ENCODE peak calls at places on chromosome 10, in ten cellular contexts. I, Q, N, T, X, P, D, M, F and B are unnamed samples.

GRCh38 chr10:71769279-71769823 is 4.0 kb downstream of the VSIR start:
- DNase-seq in I (peak; percentile 85), Q (peak; percentile 87), N (no peak), T (no peak), X (no peak), P (no peak), D (no peak), M (no peak), F (peak; percentile 31), B (no peak)

GRCh38 chr10:107687702-107688101 is 523.2 kb upstream of the SORCS1 start:
- DNase-seq in I (no peak), Q (no peak), N (no peak), T (no peak), X (no peak), P (no peak), D (no peak), M (no peak), F (no peak), B (no peak)

GRCh38 chr10:31725436-31725835 is 203.2 kb downstream of the ARHGAP12 start:
- DNase-seq in I (no peak), Q (no peak), N (no peak), T (peak; percentile 89), X (no peak), P (no peak), D (no peak), M (no peak), F (no peak), B (no peak)

GRCh38 chr10:94425942-94426341 is 23.6 kb downstream of the TBC1D12 start:
- DNase-seq in I (no peak), Q (no peak), N (no peak), T (no peak), X (no peak), P (no peak), D (no peak), M (no peak), F (no peak), B (no peak)

GRCh38 chr10:119871881-119872609 is 598 bp downstream of the MCMBP start:
- DNase-seq in I (peak; percentile 80), Q (peak; percentile 52), N (no peak), T (peak; percentile 72), X (peak; percentile 76), P (peak; percentile 33), D (peak; percentile 59), M (peak; percentile 71), F (peak; percentile 28), B (peak; percentile 48)

GRCh38 chr10:61397175-61397986 is 55.8 kb downstream of the TMEM26 start:
- DNase-seq in I (peak; percentile 76), Q (peak; percentile 49), N (no peak), T (no peak), X (no peak), P (no peak), D (no peak), M (no peak), F (peak; percentile 48), B (no peak)

GRCh38 chr10:101014966-101015581 is 15.5 kb downstream of the LZTS2 start:
- DNase-seq in I (peak; percentile 99), Q (no peak), N (no peak), T (no peak), X (no peak), P (no peak), D (no peak), M (no peak), F (peak; percentile 98), B (no peak)

GRCh38 chr10:1070939-1071338 is 14.8 kb downstream of the WDR37 start:
- DNase-seq in I (peak; percentile 65), Q (no peak), N (no peak), T (no peak), X (no peak), P (no peak), D (no peak), M (no peak), F (peak; percentile 69), B (no peak)

GRCh38 chr10:89478085-89478738 is 57.2 kb downstream of the SLC16A12 start:
- DNase-seq in I (no peak), Q (no peak), N (no peak), T (no peak), X (peak; percentile 71), P (no peak), D (no peak), M (no peak), F (no peak), B (no peak)

DNA sequence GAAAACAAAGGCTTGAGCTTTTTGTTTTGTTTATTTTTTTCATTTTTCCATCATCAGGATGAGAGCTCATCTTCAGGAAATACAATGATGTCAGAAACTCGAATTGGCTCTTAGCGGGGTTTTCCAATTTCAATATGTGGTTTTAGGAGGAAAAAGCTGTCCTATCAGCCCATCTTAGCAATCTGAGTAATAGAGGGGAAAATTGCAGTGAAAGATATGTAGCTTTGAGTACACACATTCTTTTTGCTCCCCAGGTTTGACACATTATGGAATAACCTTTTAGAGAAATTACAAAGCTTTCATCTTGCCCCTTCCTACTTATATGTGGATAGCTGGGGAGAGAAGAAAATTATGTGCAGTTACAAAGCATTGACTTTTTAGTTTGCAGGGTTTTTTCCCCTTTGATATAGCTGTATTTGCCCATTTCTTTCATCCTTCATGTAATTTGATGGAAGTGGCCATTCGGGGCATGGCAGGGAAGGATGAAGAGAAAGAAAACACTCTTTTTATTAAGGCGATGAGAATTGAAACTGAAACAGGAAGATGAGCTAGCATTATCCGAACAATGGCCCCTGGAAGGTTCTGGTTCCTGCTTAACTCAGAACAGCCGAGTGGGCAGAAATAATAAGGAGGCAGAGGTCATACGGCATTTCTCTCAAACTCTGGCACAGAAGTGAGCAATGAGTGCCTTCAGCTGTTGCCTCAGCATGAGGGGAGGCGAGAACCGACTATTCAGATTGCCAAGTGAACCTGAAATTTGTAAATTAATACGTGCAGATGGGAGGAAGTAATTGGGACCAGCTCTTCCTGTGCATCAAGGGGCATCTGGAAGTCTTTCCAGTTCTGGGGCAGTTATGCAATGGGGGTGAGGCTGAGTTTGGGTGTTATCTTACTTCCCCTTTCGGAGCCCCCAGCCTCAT is 113.3 kb upstream of the MYO3A start:
- DNase-seq in I (peak; percentile 14), Q (no peak), N (no peak), T (no peak), X (no peak), P (no peak), D (no peak), M (no peak), F (no peak), B (no peak)
- H3K4me1 ChIP-seq in I (no peaks in the 10 kb centered on the region), Q (no peaks in the 10 kb centered on the region), N (no peaks in the 10 kb centered on the region), T (no peaks in the 10 kb centered on the region), X (no peaks in the 10 kb centered on the region), P (no peaks in the 10 kb centered on the region), D (no peaks in the 10 kb centered on the region), M (no peaks in the 10 kb centered on the region), F (no peaks in the 10 kb centered on the region), B (no peaks in the 10 kb centered on the region)

GRCh38 chr10:131169146-131169545 is 142.4 kb downstream of the TCERG1L start:
- DNase-seq in I (no peak), Q (no peak), N (no peak), T (no peak), X (no peak), P (no peak), D (no peak), M (no peak), F (no peak), B (no peak)
- H3K9me3 ChIP-seq in I (no peaks in the 10 kb centered on the region), Q (peaks cover 7% of the 10 kb centered on the region), N (no peaks in the 10 kb centered on the region), T (no peaks in the 10 kb centered on the region), X (no peaks in the 10 kb centered on the region), P (no peaks in the 10 kb centered on the region), D (no peaks in the 10 kb centered on the region), M (no peaks in the 10 kb centered on the region), F (peaks cover 40% of the 10 kb centered on the region), B (no peaks in the 10 kb centered on the region)

GRCh38 chr10:114681542-114681941 is 23.5 kb upstream of the ABLIM1 start:
- DNase-seq in I (no peak), Q (peak; percentile 71), N (no peak), T (no peak), X (no peak), P (no peak), D (no peak), M (no peak), F (peak; percentile 31), B (peak; percentile 63)

GRCh38 chr10:114678301-114678700 is 20.2 kb upstream of the ABLIM1 start:
- DNase-seq in I (no peak), Q (no peak), N (no peak), T (no peak), X (no peak), P (no peak), D (no peak), M (no peak), F (no peak), B (no peak)

GRCh38 chr10:114680557-114681117 is 22.6 kb upstream of the ABLIM1 start:
- DNase-seq in I (no peak), Q (no peak), N (no peak), T (no peak), X (no peak), P (no peak), D (no peak), M (no peak), F (no peak), B (no peak)

GRCh38 chr10:114682121-114682520 is 24.0 kb upstream of the ABLIM1 start:
- DNase-seq in I (no peak), Q (no peak), N (no peak), T (no peak), X (no peak), P (no peak), D (no peak), M (no peak), F (no peak), B (no peak)

DNA sequence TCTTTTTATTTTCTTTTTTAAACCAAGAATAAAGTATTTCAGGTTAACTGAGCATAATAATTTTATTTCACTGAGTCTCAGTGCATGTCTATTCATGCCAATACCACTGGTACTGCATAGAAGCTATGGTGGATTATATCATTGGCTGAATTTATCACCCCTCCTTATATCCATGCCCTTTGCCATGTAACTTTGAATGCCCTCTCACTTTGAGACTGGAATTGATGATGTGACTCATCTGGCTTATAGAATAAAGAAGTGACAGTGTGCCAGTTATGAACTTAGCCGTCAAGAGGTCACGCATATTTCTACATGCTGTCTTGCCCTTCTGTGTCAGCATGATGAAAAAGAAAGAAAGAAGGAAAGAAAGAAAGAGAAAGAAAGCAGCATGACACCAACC is 20.7 kb upstream of the ABLIM1 start:
- DNase-seq in I (no peak), Q (peak; percentile 21), N (no peak), T (no peak), X (no peak), P (no peak), D (no peak), M (no peak), F (no peak), B (no peak)
- H3K4me1 ChIP-seq in I (no peaks in the 10 kb centered on the region), Q (peaks cover 25% of the 10 kb centered on the region), N (peaks cover 18% of the 10 kb centered on the region), T (peaks cover 42% of the 10 kb centered on the region), X (peaks cover 18% of the 10 kb centered on the region), P (no peaks in the 10 kb centered on the region), D (no peaks in the 10 kb centered on the region), M (peaks cover 16% of the 10 kb centered on the region), F (peaks cover 2% of the 10 kb centered on the region), B (peaks cover 19% of the 10 kb centered on the region)

GRCh38 chr10:48634984-48635557 is 30.2 kb upstream of the ARHGAP22 start:
- DNase-seq in I (no peak), Q (no peak), N (no peak), T (no peak), X (no peak), P (no peak), D (no peak), M (no peak), F (no peak), B (no peak)
- H3K9me3 ChIP-seq in I (no peaks in the 10 kb centered on the region), Q (no peaks in the 10 kb centered on the region), N (peaks cover 2% of the 10 kb centered on the region), T (no peaks in the 10 kb centered on the region), X (no peaks in the 10 kb centered on the region), P (no peaks in the 10 kb centered on the region), D (no peaks in the 10 kb centered on the region), M (peaks cover 4% of the 10 kb centered on the region), F (no peaks in the 10 kb centered on the region), B (no peaks in the 10 kb centered on the region)

GRCh38 chr10:132614431-132615341 is 77.1 kb downstream of the INPP5A start:
- DNase-seq in I (peak; percentile 84), Q (no peak), N (no peak), T (no peak), X (no peak), P (no peak), D (peak; percentile 13), M (peak; percentile 13), F (no peak), B (no peak)
- H3K4me1 ChIP-seq in I (no peaks in the 10 kb centered on the region), Q (no peaks in the 10 kb centered on the region), N (no peaks in the 10 kb centered on the region), T (no peaks in the 10 kb centered on the region), X (peaks cover 4% of the 10 kb centered on the region), P (peaks cover 11% of the 10 kb centered on the region), D (peaks cover 7% of the 10 kb centered on the region), M (no peaks in the 10 kb centered on the region), F (peaks cover 9% of the 10 kb centered on the region), B (no peaks in the 10 kb centered on the region)